ENCODE peak calls at places on chromosomes 2 and 18, in six cellular contexts. U, C, J, Q, R and Z are unnamed samples.

GRCh38 chr2:74233648-74234047 is 35.2 kb downstream of the MTHFD2 start:
- DNase-seq in Q (no peak), R (no peak), U (no peak), C (no peak), J (no peak), Z (no peak)

GRCh38 chr2:47346107-47346506 is 56.8 kb upstream of the MSH2 start:
- DNase-seq in R (no peak), J (no peak), C (no peak), Q (no peak), U (no peak), Z (no peak)

GRCh38 chr18:46628206-46628605 is 28.8 kb downstream of the LOXHD1 start:
- DNase-seq in R (no peak), Q (no peak), J (no peak), U (no peak), C (no peak), Z (no peak)

GRCh38 chr18:26506012-26506411 is 42.3 kb downstream of the KCTD1 start:
- DNase-seq in C (no peak), U (no peak), Q (no peak), J (no peak), R (no peak), Z (no peak)

GRCh38 chr2:38554973-38555595 is 47.6 kb downstream of the HNRNPLL start:
- DNase-seq in Q (no peak), R (peak; percentile 44), U (peak; percentile 33), J (no peak), C (no peak), Z (no peak)

GRCh38 chr2:219253753-219254589 is at the start of gene TUBA4A:
- DNase-seq in J (peak; percentile 91), R (peak; percentile 63), Q (peak; percentile 39), C (no peak), U (peak; percentile 37), Z (peak; percentile 50)

GRCh38 chr2:211879323-211879722 is 659.3 kb downstream of the ERBB4 start:
- DNase-seq in Q (no peak), C (no peak), R (peak; percentile 31), U (peak; percentile 12), J (no peak), Z (no peak)

GRCh38 chr18:48861181-48861715 is 89.5 kb downstream of the SMAD7 start:
- DNase-seq in Q (no peak), U (no peak), J (peak; percentile 56), C (no peak), R (no peak), Z (peak; percentile 58)

GRCh38 chr18:46716336-46716735 is 40.5 kb downstream of the ST8SIA5 start:
- DNase-seq in C (no peak), Q (no peak), R (no peak), U (no peak), J (no peak), Z (no peak)

GRCh38 chr2:91442246-91442905 is 2750.9 kb downstream of the RPIA start:
- DNase-seq in U (no peak), C (no peak), R (no peak), Q (no peak), J (peak; percentile 20), Z (peak; percentile 35)

GRCh38 chr2:88442061-88442460 is 10.4 kb downstream of the FOXI3 start:
- DNase-seq in U (no peak), C (no peak), Q (no peak), R (no peak), J (no peak), Z (peak; percentile 80)

GRCh38 chr2:119760876-119761275 is 1.2 kb downstream of the PTPN4 start:
- DNase-seq in Q (no peak), U (peak; percentile 44), C (no peak), R (peak; percentile 57), J (no peak), Z (no peak)

GRCh38 chr2:234793211-234793610 is 158.6 kb upstream of the SH3BP4 start:
- DNase-seq in R (no peak), C (no peak), U (no peak), J (no peak), Q (no peak), Z (no peak)

GRCh38 chr2:202932425-202933138 is 20.5 kb downstream of the CARF start:
- DNase-seq in Q (no peak), J (no peak), R (peak; percentile 37), U (peak; percentile 75), C (no peak), Z (peak; percentile 93)

GRCh38 chr18:37299471-37300304 is 265.9 kb downstream of the CELF4 start:
- DNase-seq in J (no peak), Q (no peak), U (peak; percentile 93), R (peak; percentile 99), C (no peak), Z (peak; percentile 98)

GRCh38 chr2:171316220-171316619 is 117.6 kb downstream of the METTL8 start:
- DNase-seq in R (peak; percentile 13), C (peak; percentile 67), U (peak; percentile 39), J (peak; percentile 80), Q (no peak), Z (no peak)

GRCh38 chr2:186551323-186552050 is 38.4 kb upstream of the ITGAV start:
- DNase-seq in R (no peak), U (no peak), Q (no peak), C (no peak), J (no peak), Z (no peak)

GRCh38 chr18:48336332-48336731 is 72.9 kb downstream of the ZBTB7C start:
- DNase-seq in J (no peak), C (no peak), U (no peak), R (no peak), Q (no peak), Z (peak; percentile 46)

GRCh38 chr2:32882911-32883810 is 63.6 kb upstream of the LTBP1 start:
- DNase-seq in U (peak; percentile 53), R (peak; percentile 73), J (no peak), C (no peak), Q (no peak), Z (no peak)

GRCh38 chr2:88829607-88830463 is 138.4 kb downstream of the RPIA start:
- DNase-seq in C (no peak), Q (no peak), U (no peak), R (no peak), J (no peak), Z (no peak)

GRCh38 chr2:63192169-63192888 is 141.7 kb downstream of the OTX1 start:
- DNase-seq in Q (no peak), U (no peak), R (no peak), C (no peak), J (no peak), Z (no peak)

GRCh38 chr18:64271264-64271663 is 122.4 kb upstream of the LINC00305 start:
- DNase-seq in U (no peak), J (no peak), R (no peak), Q (no peak), C (no peak), Z (no peak)

GRCh38 chr2:139033300-139033699 is 253.1 kb upstream of the NXPH2 start:
- DNase-seq in J (no peak), U (no peak), C (no peak), Q (no peak), R (peak; percentile 42), Z (no peak)

GRCh38 chr2:168526641-168527040 is 70.6 kb downstream of the CERS6 start:
- DNase-seq in J (no peak), C (no peak), U (no peak), R (peak; percentile 49), Q (no peak), Z (peak; percentile 32)

GRCh38 chr2:236047886-236048540 is 120.2 kb downstream of the GBX2 start:
- DNase-seq in Q (no peak), J (no peak), C (no peak), R (no peak), U (no peak), Z (no peak)

GRCh38 chr18:41845563-41845962 is 109.5 kb upstream of the PIK3C3 start:
- DNase-seq in J (no peak), Q (no peak), C (no peak), R (no peak), U (no peak), Z (no peak)

GRCh38 chr2:96924775-96925747 is 55.2 kb upstream of the SEMA4C start:
- DNase-seq in C (no peak), J (no peak), R (no peak), Q (no peak), U (no peak), Z (no peak)

GRCh38 chr2:207938886-207939285 is 86.4 kb downstream of the PLEKHM3 start:
- DNase-seq in J (no peak), U (no peak), R (no peak), Q (no peak), C (no peak), Z (no peak)

GRCh38 chr2:135796606-135797005 is 40.4 kb downstream of the LCT start:
- DNase-seq in R (no peak), C (no peak), J (no peak), Q (no peak), U (no peak), Z (no peak)

GRCh38 chr2:184579226-184579625 is 19.1 kb upstream of the ZNF804A start:
- DNase-seq in J (no peak), R (no peak), U (no peak), Q (no peak), C (no peak), Z (no peak)
- H3K14ac ChIP-seq in J (no peak overlapping the region), R (no peak overlapping the region), U (no peak overlapping the region), Q (no peak overlapping the region), C (no peak overlapping the region), Z (no peak overlapping the region)

DNA sequence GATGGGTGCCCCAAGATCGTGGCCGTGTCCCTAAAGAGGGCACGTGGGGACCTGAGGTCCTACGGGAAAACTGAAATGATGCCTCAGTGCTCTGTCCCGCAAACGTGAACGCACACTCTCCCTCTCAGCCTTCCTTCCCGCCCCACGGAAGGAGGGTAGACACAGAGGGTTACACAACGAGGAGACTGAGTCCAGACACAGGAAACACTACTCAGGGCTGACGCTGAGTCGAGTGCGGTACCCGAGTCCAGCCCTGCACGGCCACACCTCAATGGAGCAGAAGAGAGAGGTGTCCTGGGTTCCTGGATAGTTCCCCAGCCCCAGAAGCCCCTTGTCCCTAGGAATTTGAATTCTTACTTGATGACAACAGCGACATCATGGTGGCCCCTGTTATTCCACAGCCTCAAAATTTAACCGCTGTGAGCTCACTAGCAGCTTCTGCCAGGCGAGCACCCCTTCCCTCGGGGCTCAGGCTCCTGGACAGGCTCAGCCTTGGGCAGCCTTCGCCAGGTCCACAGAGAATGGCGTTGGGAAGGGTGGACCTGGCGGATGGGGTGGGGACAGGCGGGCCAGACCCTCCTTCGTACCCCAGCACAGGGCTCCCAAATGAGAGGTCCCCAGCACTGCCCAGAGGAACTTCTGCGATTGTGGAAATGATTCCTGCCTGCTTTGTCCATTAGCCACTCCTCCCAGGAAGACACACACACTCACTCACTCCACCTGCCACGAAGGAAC is 980 bp upstream of the RNPEPL1 start:
- DNase-seq in R (peak; percentile 33), Q (no peak), U (no peak), J (no peak), C (no peak), Z (peak; percentile 17)
- H3K23ac ChIP-seq in R (no peak overlapping the region), Q (peak overlapping the region; percentile 93), U (peak overlapping the region; percentile 92), J (no peak overlapping the region), C (no peak overlapping the region), Z (no peak overlapping the region)

GRCh38 chr2:18674309-18674708 is 84.9 kb upstream of the NT5C1B start:
- DNase-seq in Q (no peak), R (no peak), U (no peak), C (no peak), J (no peak), Z (peak; percentile 3)
- H3K14ac ChIP-seq in Q (no peak overlapping the region), R (no peak overlapping the region), U (no peak overlapping the region), C (no peak overlapping the region), J (no peak overlapping the region), Z (no peak overlapping the region)

DNA sequence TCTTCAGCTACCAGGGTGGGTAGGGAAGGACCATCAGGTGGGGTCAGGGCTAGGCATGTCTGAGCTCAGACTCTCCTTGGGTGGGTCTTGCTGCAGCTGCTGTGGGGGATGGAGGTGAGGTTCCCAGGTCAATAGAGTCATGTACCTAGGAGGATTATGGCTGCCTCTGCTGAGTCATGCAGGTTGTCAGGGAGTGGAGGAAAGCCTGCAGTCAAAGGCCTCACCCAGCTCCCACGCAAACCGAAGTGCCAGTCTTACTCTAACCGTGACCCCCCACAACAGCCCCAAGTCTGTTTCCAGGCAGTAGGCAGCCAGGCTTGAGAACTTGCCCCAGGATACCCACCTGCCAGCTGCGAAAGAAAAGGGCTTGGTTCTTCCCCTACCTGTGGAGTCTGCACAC is 113.6 kb upstream of the GALNT5 start:
- DNase-seq in C (no peak), Q (no peak), R (no peak), J (no peak), U (no peak), Z (no peak)
- H3K23ac ChIP-seq in C (no peak overlapping the region), Q (no peak overlapping the region), R (no peak overlapping the region), J (no peak overlapping the region), U (no peak overlapping the region), Z (no peak overlapping the region)